ENCODE peak calls at places on chromosomes 16 and 17, in seven cellular contexts. K is HL-60; J is RWPE1; N is stimulated activated CD4-positive, alpha-beta T cell treated with anti-CD3 and anti-CD28 coated beads, Interleukin-4, amount 100 ng/mL, for 1 hour; H is GM04504; E is CD8-positive, alpha-beta T cell; F is WTC11. B is an unnamed sample.

GRCh38 chr17:8019161-8019560 is 16.7 kb downstream of the GUCY2D start:
- DNase-seq in J (peak), K (no peak), F (no peak), E (no peak), N (no peak), H (no peak), B (peak)

GRCh38 chr17:45129940-45130639 is 2.2 kb downstream of the PLCD3 start:
- DNase-seq in N (no peak), K (no peak), E (no peak), J (no peak), F (no peak), H (no peak), B (peak)

GRCh38 chr16:54080524-54081008 is 206.0 kb downstream of the IRX3 start:
- DNase-seq in H (no peak), J (peak), N (no peak), K (no peak), E (no peak), F (no peak), B (peak)

GRCh38 chr17:28698253-28698941 is 13.3 kb downstream of the PROCA1 start:
- DNase-seq in J (no peak), K (peak), F (no peak), H (no peak), E (no peak), N (no peak), B (no peak)

GRCh38 chr16:7493133-7493532 is 160.5 kb downstream of the RBFOX1 start:
- DNase-seq in H (no peak), F (no peak), E (no peak), K (no peak), N (no peak), J (no peak), B (no peak)

GRCh38 chr17:53740312-53740711 is 82.4 kb upstream of the KIF2B start:
- DNase-seq in N (no peak), F (no peak), E (no peak), K (no peak), J (no peak), H (no peak), B (no peak)

GRCh38 chr17:68197997-68198930 is 49.6 kb upstream of the AMZ2 start:
- DNase-seq in F (peak), E (no peak), K (no peak), J (peak), H (no peak), N (peak), B (no peak)

GRCh38 chr17:9235346-9235745 is 214.0 kb downstream of the NTN1 start:
- DNase-seq in N (no peak), H (no peak), K (no peak), F (no peak), J (no peak), E (no peak), B (no peak)

GRCh38 chr16:79703066-79703465 is 102.5 kb upstream of the MAF start:
- DNase-seq in F (no peak), J (no peak), N (no peak), H (no peak), E (no peak), K (no peak), B (no peak)

GRCh38 chr16:12901204-12901596 is 198 bp upstream of the SHISA9 start:
- DNase-seq in F (peak), J (no peak), H (no peak), K (no peak), E (no peak), N (no peak), B (peak)

GRCh38 chr17:57834146-57834741 is 15.6 kb downstream of the MRPS23 start:
- DNase-seq in J (peak), F (peak), K (no peak), E (no peak), H (no peak), N (no peak), B (peak)

GRCh38 chr17:80468781-80469533 is 7.5 kb downstream of the NPTX1 start:
- DNase-seq in K (no peak), N (no peak), H (no peak), E (no peak), J (no peak), F (no peak), B (no peak)

GRCh38 chr17:46108120-46108519 is 85.1 kb downstream of the KANSL1 start:
- DNase-seq in J (no peak), E (no peak), F (no peak), H (no peak), N (no peak), K (no peak), B (no peak)

GRCh38 chr16:9126609-9127008 is 35.2 kb downstream of the HAPSTR1 start:
- DNase-seq in E (no peak), F (no peak), H (no peak), K (no peak), N (no peak), J (no peak), B (no peak)

GRCh38 chr17:63086483-63087185 is 120.6 kb downstream of the TANC2 start:
- DNase-seq in J (no peak), E (no peak), K (no peak), H (no peak), F (no peak), N (no peak), B (no peak)

GRCh38 chr17:65656390-65657250 is 95.2 kb upstream of the AXIN2 start:
- DNase-seq in F (no peak), H (no peak), J (no peak), E (no peak), K (no peak), N (peak), B (no peak)

GRCh38 chr16:31073823-31074072 is 292 bp downstream of the ZNF668 start:
- DNase-seq in K (no peak), N (no peak), F (no peak), H (no peak), E (no peak), J (no peak), B (no peak)